ENCODE peak calls at places on chromosomes 1 and 21, in ten cellular contexts. N, B, T, U, O, D, Y, J, F and Z are unnamed samples.

GRCh38 chr1:19606817-19607706 is 37.0 kb upstream of the NBL1 start:
- DNase-seq in N (no peak), B (peak; percentile 46), T (no peak), U (no peak), O (no peak), D (no peak), Y (no peak), J (no peak), F (no peak), Z (no peak)

GRCh38 chr1:18662286-18662639 is 31.6 kb downstream of the PAX7 start:
- DNase-seq in N (no peak), B (no peak), T (no peak), U (no peak), O (no peak), D (no peak), Y (no peak), J (no peak), F (no peak), Z (no peak)

GRCh38 chr1:186983327-186983726 is 154.6 kb downstream of the PLA2G4A start:
- DNase-seq in N (no peak), B (no peak), T (peak; percentile 53), U (peak; percentile 57), O (no peak), D (no peak), Y (no peak), J (peak; percentile 51), F (no peak), Z (peak; percentile 31)

GRCh38 chr21:45532826-45533730 is 9.2 kb downstream of the SLC19A1 start:
- DNase-seq in N (no peak), B (no peak), T (peak; percentile 51), U (peak; percentile 20), O (no peak), D (no peak), Y (no peak), J (peak; percentile 56), F (no peak), Z (peak; percentile 15)

GRCh38 chr1:35476099-35476674 is 81.0 kb downstream of the KIAA0319L start:
- DNase-seq in N (no peak), B (no peak), T (no peak), U (no peak), O (no peak), D (no peak), Y (no peak), J (no peak), F (no peak), Z (no peak)

GRCh38 chr1:39805385-39805784 is 16.7 kb upstream of the BMP8B start:
- DNase-seq in N (no peak), B (no peak), T (no peak), U (no peak), O (no peak), D (no peak), Y (no peak), J (no peak), F (no peak), Z (no peak)

GRCh38 chr1:154270833-154271232 is 1.6 kb upstream of the HAX1 start:
- DNase-seq in N (no peak), B (no peak), T (no peak), U (no peak), O (no peak), D (no peak), Y (no peak), J (no peak), F (no peak), Z (no peak)

GRCh38 chr1:33429846-33430750 is 797 bp downstream of the PHC2 start:
- DNase-seq in N (peak; percentile 31), B (no peak), T (no peak), U (peak; percentile 58), O (no peak), D (no peak), Y (no peak), J (peak; percentile 60), F (no peak), Z (no peak)

GRCh38 chr1:44016081-44016874 is 15.0 kb downstream of the SLC6A9 start:
- DNase-seq in N (no peak), B (no peak), T (no peak), U (no peak), O (no peak), D (no peak), Y (no peak), J (no peak), F (peak; percentile 35), Z (no peak)

GRCh38 chr1:62057631-62058290 is 136.9 kb upstream of the L1TD1 start:
- DNase-seq in N (no peak), B (no peak), T (no peak), U (no peak), O (no peak), D (no peak), Y (no peak), J (no peak), F (no peak), Z (no peak)

GRCh38 chr1:48469616-48470500 is 2.1 kb downstream of the SPATA6 start:
- DNase-seq in N (no peak), B (no peak), T (peak; percentile 19), U (peak; percentile 62), O (no peak), D (no peak), Y (no peak), J (peak; percentile 76), F (peak; percentile 6), Z (peak; percentile 87)

GRCh38 chr1:56577859-56578663 is 1.3 kb downstream of the PLPP3 start:
- DNase-seq in N (no peak), B (no peak), T (no peak), U (peak; percentile 58), O (no peak), D (peak; percentile 18), Y (no peak), J (peak; percentile 82), F (peak; percentile 39), Z (no peak)

GRCh38 chr1:161077426-161077825 is 7.7 kb upstream of the ARHGAP30 start:
- DNase-seq in N (no peak), B (no peak), T (no peak), U (no peak), O (no peak), D (no peak), Y (no peak), J (no peak), F (no peak), Z (no peak)

GRCh38 chr1:222865718-222866117 is 50.9 kb downstream of the DISP1 start:
- DNase-seq in N (no peak), B (no peak), T (no peak), U (no peak), O (no peak), D (no peak), Y (no peak), J (no peak), F (no peak), Z (no peak)

GRCh38 chr21:37658994-37659458 is 257.2 kb downstream of the KCNJ6 start:
- DNase-seq in N (no peak), B (no peak), T (no peak), U (no peak), O (no peak), D (peak; percentile 52), Y (no peak), J (no peak), F (peak; percentile 38), Z (no peak)

GRCh38 chr1:9047019-9047418 is 20.8 kb upstream of the SLC2A7 start:
- DNase-seq in N (no peak), B (no peak), T (no peak), U (no peak), O (no peak), D (no peak), Y (no peak), J (no peak), F (no peak), Z (no peak)